ENCODE peak calls at places on chromosomes 3 and 15, in four cellular contexts. N is H1, K is K562, I is GM12878. E is an unnamed sample.

GRCh38 chr15:95761742-95762141 is 568.8 kb upstream of the NR2F2 start:
- DNase-seq in I (no peak), K (no peak), N (no peak), E (no peak)

GRCh38 chr3:101850327-101851048 is 1.2 kb downstream of the NFKBIZ start:
- DNase-seq in N (no peak), I (peak; percentile 65), K (no peak), E (no peak)

GRCh38 chr15:88465633-88466219 is 1.5 kb downstream of the MRPL46 start:
- DNase-seq in N (no peak), K (peak; percentile 27), I (no peak), E (no peak)

GRCh38 chr3:77699292-77699691 is 659.4 kb downstream of the ROBO2 start:
- DNase-seq in N (no peak), I (no peak), K (no peak), E (no peak)

GRCh38 chr15:60374628-60375081 is 23.1 kb downstream of the ANXA2 start:
- DNase-seq in N (no peak), I (no peak), K (no peak), E (peak; percentile 96)

GRCh38 chr3:105014631-105015030 is 352.1 kb upstream of the ALCAM start:
- DNase-seq in N (no peak), K (no peak), I (no peak), E (no peak)

GRCh38 chr15:99502182-99502581 is 63.6 kb upstream of the MEF2A start:
- DNase-seq in I (peak; percentile 90), K (no peak), N (no peak), E (no peak)

GRCh38 chr15:100338971-100339444 is 2.8 kb downstream of the ADAMTS17 start:
- DNase-seq in K (peak; percentile 23), N (peak; percentile 66), I (no peak), E (peak; percentile 37)

GRCh38 chr15:28993720-28994053 is 107.9 kb downstream of the APBA2 start:
- DNase-seq in I (no peak), N (no peak), K (no peak), E (no peak)

GRCh38 chr15:28992996-28993719 is 107.4 kb downstream of the APBA2 start:
- DNase-seq in K (no peak), N (no peak), I (no peak), E (no peak)

GRCh38 chr15:28994830-28995180 is 109.0 kb downstream of the APBA2 start:
- DNase-seq in I (no peak), N (no peak), K (no peak), E (no peak)

GRCh38 chr15:28995193-28995592 is 109.4 kb downstream of the APBA2 start:
- DNase-seq in N (no peak), K (no peak), I (no peak), E (no peak)

DNA sequence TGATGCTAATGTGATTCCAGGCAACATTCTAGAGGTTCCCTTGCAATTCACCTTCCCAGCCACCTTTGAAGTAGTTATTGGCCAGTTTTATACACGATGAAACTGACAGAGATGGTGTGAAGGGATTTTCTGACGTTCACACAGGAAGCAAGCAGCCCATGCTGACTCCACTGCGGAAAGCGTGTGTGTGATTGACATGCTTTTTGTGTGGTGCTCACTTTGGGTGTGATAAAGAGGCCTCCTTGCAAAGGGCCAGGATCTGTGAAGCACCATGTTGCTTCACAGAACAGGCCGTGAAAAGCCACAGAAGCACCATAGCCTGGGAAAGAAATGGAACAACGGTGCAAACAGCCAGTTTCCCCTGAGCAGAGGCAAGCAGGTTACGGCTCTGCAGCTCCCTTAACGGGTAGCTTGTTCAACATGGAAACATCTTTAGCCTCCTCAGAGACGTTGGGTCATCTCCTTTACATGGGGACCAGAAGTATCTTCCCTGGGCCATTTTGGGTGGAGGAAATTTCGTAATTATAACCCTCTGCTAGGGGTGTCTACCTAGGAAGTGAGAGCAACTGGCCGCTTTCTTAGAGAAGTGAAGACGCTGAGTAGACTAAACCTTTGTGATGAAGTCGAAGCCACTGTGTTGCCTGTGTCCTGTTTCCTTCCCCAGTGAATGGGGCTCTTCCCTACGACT is 108.5 kb downstream of the APBA2 start:
- DNase-seq in N (no peak), I (no peak), K (no peak), E (no peak)
- TF ChIP-seq EGR1 in N (no peak), I (no peak), K (no peak), E (no peak)

GRCh38 chr15:74434260-74434915 is 630 bp upstream of the SEMA7A start:
- DNase-seq in K (no peak), I (no peak), N (no peak), E (no peak)
- TF ChIP-seq EGR1 in K (no peak), I (no peak), N (no peak), E (no peak)

DNA sequence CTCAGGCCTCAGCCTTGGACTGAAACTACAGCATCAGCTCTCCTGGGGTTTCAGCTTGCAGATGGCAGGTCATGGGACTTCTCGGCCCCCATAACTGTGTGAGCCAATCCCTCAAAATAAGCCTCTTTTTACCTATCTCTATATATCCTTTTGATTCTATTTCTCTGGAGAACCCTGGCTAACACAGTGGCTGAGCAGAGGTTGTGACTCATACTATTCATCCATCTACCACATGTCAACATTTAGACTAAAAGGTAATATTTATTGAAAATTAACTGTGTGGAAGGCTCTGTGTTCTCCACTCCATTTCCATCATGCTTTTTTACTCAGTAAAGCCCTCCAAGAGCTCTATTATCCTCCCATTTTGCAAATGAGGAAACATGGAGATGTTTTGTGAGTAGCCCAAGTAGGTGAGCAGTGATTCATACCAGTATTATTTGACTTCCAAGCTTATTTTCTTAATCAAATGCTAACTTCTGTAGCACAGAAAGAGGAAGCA is 217.9 kb upstream of the DCBLD2 start:
- DNase-seq in I (no peak), K (no peak), N (no peak), E (no peak)
- TF ChIP-seq EGR1 in I (no peak), K (no peak), N (no peak), E (no peak)

DNA sequence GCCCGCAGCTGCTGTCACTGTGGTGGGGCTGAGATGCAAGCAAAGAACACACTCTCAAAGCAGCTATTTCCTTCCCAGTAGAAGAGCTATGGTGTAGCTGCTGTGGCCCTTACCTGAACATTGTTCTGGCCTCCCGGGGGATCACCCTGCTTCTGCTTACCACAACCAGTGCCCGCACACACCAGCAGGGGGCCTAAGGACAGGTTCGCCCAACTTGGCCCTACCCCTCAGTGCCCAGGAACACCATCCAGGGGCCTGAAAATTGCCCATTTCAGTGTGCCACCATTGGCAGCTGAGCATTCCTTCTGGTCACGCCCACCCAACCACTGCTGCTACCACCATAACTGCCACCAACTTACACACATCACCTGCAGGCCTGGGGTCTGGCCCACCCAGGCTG is 113.0 kb downstream of the TP63 start:
- DNase-seq in N (no peak), K (no peak), I (no peak), E (no peak)
- TF ChIP-seq EGR1 in N (no peak), K (no peak), I (no peak), E (no peak)

DNA sequence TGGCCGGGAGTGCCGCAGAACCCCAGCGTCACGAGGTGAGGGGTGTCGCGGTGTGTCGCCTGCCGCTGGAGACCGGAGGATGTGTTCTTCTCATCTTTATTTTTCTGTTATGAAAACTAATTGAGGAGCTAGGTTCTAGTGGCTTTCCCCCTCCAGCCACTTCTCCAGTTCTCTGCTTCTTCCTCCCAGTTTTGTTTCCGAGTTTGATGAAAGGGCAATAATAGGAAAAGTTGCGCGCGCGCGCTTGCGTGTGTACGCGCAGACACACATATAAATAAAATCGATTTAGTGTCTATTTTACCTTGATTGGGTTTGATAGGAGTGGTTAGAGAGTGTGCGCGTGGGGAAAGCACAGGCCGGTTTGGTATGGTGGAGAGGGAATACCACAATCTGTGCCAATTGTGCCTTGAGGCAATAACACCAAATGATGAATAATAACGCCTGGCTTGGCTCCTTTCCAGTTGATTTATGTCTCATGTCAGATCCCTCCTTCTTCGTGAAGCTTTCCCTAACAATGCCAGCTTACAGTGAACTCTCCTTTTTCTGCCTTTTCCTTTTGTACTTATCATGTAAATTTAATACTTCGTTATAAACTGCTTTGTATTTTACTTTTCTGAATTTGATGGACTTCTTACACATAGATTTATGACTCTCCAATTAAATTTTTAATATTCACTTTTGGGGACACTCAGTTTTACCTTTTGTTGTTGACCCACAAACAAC is 1.5 kb downstream of the TIPARP start:
- DNase-seq in I (no peak), N (no peak), K (no peak), E (peak; percentile 59)
- TF ChIP-seq EGR1 in I (no peak), N (no peak), K (no peak), E (no peak)

GRCh38 chr3:124336067-124336656 is 344.2 kb upstream of the ROPN1 start:
- DNase-seq in I (no peak), K (no peak), N (no peak), E (no peak)

GRCh38 chr3:124329723-124330122 is 337.8 kb upstream of the ROPN1 start:
- DNase-seq in K (no peak), N (no peak), I (no peak), E (no peak)

GRCh38 chr3:124333931-124334640 is 342.2 kb upstream of the ROPN1 start:
- DNase-seq in N (no peak), I (no peak), K (no peak), E (no peak)
- TF ChIP-seq EGR1 in N (no peak), I (no peak), K (no peak), E (no peak)

GRCh38 chr3:161171113-161171512 is 50.0 kb upstream of the NMD3 start:
- DNase-seq in I (no peak), K (no peak), N (no peak), E (no peak)

GRCh38 chr3:161175506-161175905 is 45.6 kb upstream of the NMD3 start:
- DNase-seq in I (no peak), K (no peak), N (no peak), E (no peak)

GRCh38 chr3:161166051-161166450 is 55.1 kb upstream of the NMD3 start:
- DNase-seq in K (no peak), I (no peak), N (no peak), E (no peak)

GRCh38 chr3:161171639-161172552 is 49.2 kb upstream of the NMD3 start:
- DNase-seq in N (no peak), I (no peak), K (no peak), E (peak; percentile 23)
- TF ChIP-seq EGR1 in N (no peak), I (no peak), K (no peak), E (no peak)